ENCODE peak calls at places on chromosomes 3 and 15, in eight cellular contexts. One of them, this sample, is unnamed.

GRCh38 chr15:69713726-69714559 is 261.3 kb downstream of the RPLP1 start:
- DNase-seq in frontal cortex: no peak
- DNase-seq in stimulated activated CD4-positive, alpha-beta T cell treated with anti-CD3 and anti-CD28 coated beads, Interleukin-1b, Interleukin-23, amount 100 ng/mL, for 24 hours: peak
- DNase-seq in type B pancreatic cell: no peak
- DNase-seq in activated effector memory CD4-positive, alpha-beta T cell treated with anti-CD3 and anti-CD28 coated beads, Interleukin-2, amount 50 U/mL, for 16 hours: peak
- DNase-seq in T-helper 9 cell: peak
- DNase-seq in substantia nigra: no peak
- DNase-seq in EH: no peak
- DNase-seq in this sample: no peak

GRCh38 chr15:78101423-78102105 is 9.2 kb downstream of the SH2D7 start:
- DNase-seq in EH: no peak
- DNase-seq in frontal cortex: no peak
- DNase-seq in substantia nigra: no peak
- DNase-seq in activated effector memory CD4-positive, alpha-beta T cell treated with anti-CD3 and anti-CD28 coated beads, Interleukin-2, amount 50 U/mL, for 16 hours: peak
- DNase-seq in T-helper 9 cell: no peak
- DNase-seq in type B pancreatic cell: no peak
- DNase-seq in stimulated activated CD4-positive, alpha-beta T cell treated with anti-CD3 and anti-CD28 coated beads, Interleukin-1b, Interleukin-23, amount 100 ng/mL, for 24 hours: no peak
- DNase-seq in this sample: no peak

GRCh38 chr3:193096076-193096475 is 144.9 kb upstream of the PLAAT1 start:
- DNase-seq in frontal cortex: no peak
- DNase-seq in activated effector memory CD4-positive, alpha-beta T cell treated with anti-CD3 and anti-CD28 coated beads, Interleukin-2, amount 50 U/mL, for 16 hours: no peak
- DNase-seq in EH: no peak
- DNase-seq in substantia nigra: no peak
- DNase-seq in type B pancreatic cell: no peak
- DNase-seq in T-helper 9 cell: no peak
- DNase-seq in stimulated activated CD4-positive, alpha-beta T cell treated with anti-CD3 and anti-CD28 coated beads, Interleukin-1b, Interleukin-23, amount 100 ng/mL, for 24 hours: no peak
- DNase-seq in this sample: no peak

GRCh38 chr3:127406309-127407025 is 118.6 kb upstream of the PRR20G start:
- DNase-seq in EH: peak
- DNase-seq in stimulated activated CD4-positive, alpha-beta T cell treated with anti-CD3 and anti-CD28 coated beads, Interleukin-1b, Interleukin-23, amount 100 ng/mL, for 24 hours: no peak
- DNase-seq in frontal cortex: no peak
- DNase-seq in substantia nigra: no peak
- DNase-seq in activated effector memory CD4-positive, alpha-beta T cell treated with anti-CD3 and anti-CD28 coated beads, Interleukin-2, amount 50 U/mL, for 16 hours: peak
- DNase-seq in T-helper 9 cell: no peak
- DNase-seq in type B pancreatic cell: peak
- DNase-seq in this sample: no peak

GRCh38 chr3:157938154-157938774 is 168.0 kb downstream of the SHOX2 start:
- DNase-seq in activated effector memory CD4-positive, alpha-beta T cell treated with anti-CD3 and anti-CD28 coated beads, Interleukin-2, amount 50 U/mL, for 16 hours: no peak
- DNase-seq in stimulated activated CD4-positive, alpha-beta T cell treated with anti-CD3 and anti-CD28 coated beads, Interleukin-1b, Interleukin-23, amount 100 ng/mL, for 24 hours: no peak
- DNase-seq in T-helper 9 cell: no peak
- DNase-seq in frontal cortex: no peak
- DNase-seq in type B pancreatic cell: no peak
- DNase-seq in substantia nigra: no peak
- DNase-seq in EH: peak
- DNase-seq in this sample: no peak

GRCh38 chr15:76012021-76012551 is at the start of gene NRG4:
- DNase-seq in activated effector memory CD4-positive, alpha-beta T cell treated with anti-CD3 and anti-CD28 coated beads, Interleukin-2, amount 50 U/mL, for 16 hours: no peak
- DNase-seq in type B pancreatic cell: no peak
- DNase-seq in T-helper 9 cell: no peak
- DNase-seq in substantia nigra: no peak
- DNase-seq in EH: no peak
- DNase-seq in frontal cortex: no peak
- DNase-seq in stimulated activated CD4-positive, alpha-beta T cell treated with anti-CD3 and anti-CD28 coated beads, Interleukin-1b, Interleukin-23, amount 100 ng/mL, for 24 hours: no peak
- DNase-seq in this sample: no peak

GRCh38 chr15:80174017-80174746 is 21.4 kb downstream of the FAH start:
- DNase-seq in activated effector memory CD4-positive, alpha-beta T cell treated with anti-CD3 and anti-CD28 coated beads, Interleukin-2, amount 50 U/mL, for 16 hours: no peak
- DNase-seq in stimulated activated CD4-positive, alpha-beta T cell treated with anti-CD3 and anti-CD28 coated beads, Interleukin-1b, Interleukin-23, amount 100 ng/mL, for 24 hours: no peak
- DNase-seq in frontal cortex: no peak
- DNase-seq in EH: peak
- DNase-seq in substantia nigra: no peak
- DNase-seq in type B pancreatic cell: no peak
- DNase-seq in T-helper 9 cell: no peak
- DNase-seq in this sample: no peak

GRCh38 chr15:39430389-39430788 is 150.5 kb upstream of the THBS1 start:
- DNase-seq in EH: no peak
- DNase-seq in activated effector memory CD4-positive, alpha-beta T cell treated with anti-CD3 and anti-CD28 coated beads, Interleukin-2, amount 50 U/mL, for 16 hours: no peak
- DNase-seq in type B pancreatic cell: no peak
- DNase-seq in stimulated activated CD4-positive, alpha-beta T cell treated with anti-CD3 and anti-CD28 coated beads, Interleukin-1b, Interleukin-23, amount 100 ng/mL, for 24 hours: no peak
- DNase-seq in frontal cortex: no peak
- DNase-seq in substantia nigra: no peak
- DNase-seq in T-helper 9 cell: no peak
- DNase-seq in this sample: no peak

GRCh38 chr15:55279746-55280351 is 9.8 kb downstream of the RAB27A start:
- DNase-seq in EH: peak
- DNase-seq in type B pancreatic cell: no peak
- DNase-seq in stimulated activated CD4-positive, alpha-beta T cell treated with anti-CD3 and anti-CD28 coated beads, Interleukin-1b, Interleukin-23, amount 100 ng/mL, for 24 hours: no peak
- DNase-seq in substantia nigra: no peak
- DNase-seq in activated effector memory CD4-positive, alpha-beta T cell treated with anti-CD3 and anti-CD28 coated beads, Interleukin-2, amount 50 U/mL, for 16 hours: peak
- DNase-seq in frontal cortex: no peak
- DNase-seq in T-helper 9 cell: peak
- DNase-seq in this sample: peak

GRCh38 chr3:186241910-186242821 is 119.9 kb downstream of the DGKG start:
- DNase-seq in frontal cortex: peak
- DNase-seq in type B pancreatic cell: no peak
- DNase-seq in T-helper 9 cell: no peak
- DNase-seq in stimulated activated CD4-positive, alpha-beta T cell treated with anti-CD3 and anti-CD28 coated beads, Interleukin-1b, Interleukin-23, amount 100 ng/mL, for 24 hours: no peak
- DNase-seq in activated effector memory CD4-positive, alpha-beta T cell treated with anti-CD3 and anti-CD28 coated beads, Interleukin-2, amount 50 U/mL, for 16 hours: peak
- DNase-seq in substantia nigra: peak
- DNase-seq in EH: peak
- DNase-seq in this sample: peak

GRCh38 chr15:84699538-84700191 is 16.3 kb downstream of the SEC11A start:
- DNase-seq in stimulated activated CD4-positive, alpha-beta T cell treated with anti-CD3 and anti-CD28 coated beads, Interleukin-1b, Interleukin-23, amount 100 ng/mL, for 24 hours: no peak
- DNase-seq in type B pancreatic cell: no peak
- DNase-seq in T-helper 9 cell: no peak
- DNase-seq in substantia nigra: no peak
- DNase-seq in EH: no peak
- DNase-seq in activated effector memory CD4-positive, alpha-beta T cell treated with anti-CD3 and anti-CD28 coated beads, Interleukin-2, amount 50 U/mL, for 16 hours: no peak
- DNase-seq in frontal cortex: no peak
- DNase-seq in this sample: no peak

GRCh38 chr3:23277688-23278087 is 74.6 kb downstream of the UBE2E2 start:
- DNase-seq in type B pancreatic cell: no peak
- DNase-seq in substantia nigra: no peak
- DNase-seq in T-helper 9 cell: no peak
- DNase-seq in frontal cortex: no peak
- DNase-seq in stimulated activated CD4-positive, alpha-beta T cell treated with anti-CD3 and anti-CD28 coated beads, Interleukin-1b, Interleukin-23, amount 100 ng/mL, for 24 hours: no peak
- DNase-seq in activated effector memory CD4-positive, alpha-beta T cell treated with anti-CD3 and anti-CD28 coated beads, Interleukin-2, amount 50 U/mL, for 16 hours: no peak
- DNase-seq in EH: no peak
- DNase-seq in this sample: no peak

GRCh38 chr15:74497584-74497983 is 36.6 kb upstream of the UBL7 start:
- DNase-seq in stimulated activated CD4-positive, alpha-beta T cell treated with anti-CD3 and anti-CD28 coated beads, Interleukin-1b, Interleukin-23, amount 100 ng/mL, for 24 hours: no peak
- DNase-seq in frontal cortex: no peak
- DNase-seq in T-helper 9 cell: no peak
- DNase-seq in activated effector memory CD4-positive, alpha-beta T cell treated with anti-CD3 and anti-CD28 coated beads, Interleukin-2, amount 50 U/mL, for 16 hours: no peak
- DNase-seq in EH: peak
- DNase-seq in type B pancreatic cell: no peak
- DNase-seq in substantia nigra: no peak
- DNase-seq in this sample: no peak

GRCh38 chr3:172154768-172155649 is 115.6 kb downstream of the FNDC3B start:
- DNase-seq in type B pancreatic cell: no peak
- DNase-seq in EH: no peak
- DNase-seq in stimulated activated CD4-positive, alpha-beta T cell treated with anti-CD3 and anti-CD28 coated beads, Interleukin-1b, Interleukin-23, amount 100 ng/mL, for 24 hours: no peak
- DNase-seq in activated effector memory CD4-positive, alpha-beta T cell treated with anti-CD3 and anti-CD28 coated beads, Interleukin-2, amount 50 U/mL, for 16 hours: no peak
- DNase-seq in T-helper 9 cell: no peak
- DNase-seq in frontal cortex: no peak
- DNase-seq in substantia nigra: no peak
- DNase-seq in this sample: no peak